ENCODE peak calls at places on chromosomes 2 and 18, in nine cellular contexts. V, Y, G, S, M, J, U, R and H are unnamed samples.

GRCh38 chr2:10285191-10285577 is 17.5 kb upstream of the HPCAL1 start:
- DNase-seq in V (peak; percentile 38), Y (no peak), G (no peak), S (no peak), M (no peak), J (no peak), U (no peak), R (no peak), H (no peak)

GRCh38 chr2:64214281-64215115 is 70.3 kb upstream of the PELI1 start:
- DNase-seq in V (peak; percentile 77), Y (no peak), G (no peak), S (peak; percentile 61), M (peak; percentile 19), J (no peak), U (no peak), R (no peak), H (no peak)

GRCh38 chr2:181970160-181970794 is 15.4 kb upstream of the PPP1R1C start:
- DNase-seq in V (no peak), Y (no peak), G (no peak), S (no peak), M (no peak), J (no peak), U (no peak), R (no peak), H (no peak)

GRCh38 chr18:23468753-23469459 is 15.8 kb downstream of the RIOK3 start:
- DNase-seq in V (no peak), Y (no peak), G (no peak), S (no peak), M (no peak), J (no peak), U (no peak), R (no peak), H (no peak)

GRCh38 chr2:165793779-165794519 is at the start of gene GALNT3:
- DNase-seq in V (no peak), Y (peak; percentile 17), G (peak; percentile 28), S (peak; percentile 34), M (peak; percentile 86), J (no peak), U (peak; percentile 75), R (no peak), H (peak; percentile 28)

GRCh38 chr2:206083602-206084467 is 2.1 kb downstream of the INO80D start:
- DNase-seq in V (peak; percentile 57), Y (no peak), G (no peak), S (peak; percentile 3), M (peak; percentile 35), J (no peak), U (no peak), R (no peak), H (no peak)

GRCh38 chr2:207970825-207971142 is 54.5 kb downstream of the PLEKHM3 start:
- DNase-seq in V (no peak), Y (no peak), G (no peak), S (no peak), M (no peak), J (no peak), U (peak; percentile 43), R (no peak), H (no peak)

GRCh38 chr2:47631840-47632398 is 151.0 kb upstream of the MSH6 start:
- DNase-seq in V (no peak), Y (peak; percentile 83), G (no peak), S (no peak), M (peak; percentile 81), J (no peak), U (no peak), R (peak; percentile 97), H (peak; percentile 95)

GRCh38 chr2:216879727-216880508 is 20.1 kb upstream of the TNP1 start:
- DNase-seq in V (no peak), Y (no peak), G (no peak), S (no peak), M (no peak), J (no peak), U (no peak), R (no peak), H (no peak)

GRCh38 chr2:108267117-108267516 is 21.6 kb upstream of the SULT1C2 start:
- DNase-seq in V (no peak), Y (no peak), G (no peak), S (no peak), M (peak; percentile 57), J (peak; percentile 15), U (no peak), R (no peak), H (peak; percentile 54)

GRCh38 chr2:12504443-12504842 is 212.3 kb upstream of the TRIB2 start:
- DNase-seq in V (no peak), Y (peak; percentile 24), G (no peak), S (no peak), M (peak; percentile 46), J (no peak), U (no peak), R (peak; percentile 35), H (peak; percentile 25)

GRCh38 chr2:112311932-112312331 is 36.5 kb downstream of the ZC3H6 start:
- DNase-seq in V (no peak), Y (no peak), G (no peak), S (no peak), M (no peak), J (no peak), U (no peak), R (no peak), H (no peak)

GRCh38 chr2:200199576-200200263 is 106.8 kb upstream of the SPATS2L start:
- DNase-seq in V (peak; percentile 12), Y (no peak), G (no peak), S (no peak), M (peak; percentile 19), J (no peak), U (peak; percentile 55), R (no peak), H (no peak)

GRCh38 chr2:143489135-143489534 is 359.9 kb downstream of the ARHGAP15 start:
- DNase-seq in V (no peak), Y (peak; percentile 21), G (no peak), S (no peak), M (no peak), J (peak; percentile 51), U (no peak), R (peak; percentile 18), H (peak; percentile 65)

GRCh38 chr18:24427484-24427883 is 1.0 kb downstream of the IMPACT start:
- DNase-seq in V (peak; percentile 81), Y (peak; percentile 22), G (no peak), S (no peak), M (peak; percentile 19), J (no peak), U (no peak), R (no peak), H (no peak)

GRCh38 chr2:98463551-98463971 is 18.9 kb downstream of the INPP4A start:
- DNase-seq in V (peak; percentile 82), Y (no peak), G (no peak), S (no peak), M (no peak), J (no peak), U (no peak), R (no peak), H (no peak)

GRCh38 chr2:72971036-72971435 is 53.7 kb downstream of the EMX1 start:
- DNase-seq in V (no peak), Y (no peak), G (no peak), S (no peak), M (no peak), J (no peak), U (no peak), R (no peak), H (no peak)

GRCh38 chr2:147847746-147848391 is 3.0 kb downstream of the ACVR2A start:
- DNase-seq in V (no peak), Y (no peak), G (no peak), S (no peak), M (no peak), J (no peak), U (no peak), R (peak; percentile 1), H (peak; percentile 4)